ENCODE peak calls at places on chromosomes 6 and 20, in seven cellular contexts. V is NCI-H187, U is NCI-H1436, C is occipital lobe, Y is amniotic stem cell, E is NCI-H1694, M is cardiac fibroblast. K is an unnamed sample.

GRCh38 chr20:21139881-21140566 is 14.1 kb downstream of the KIZ start:
- DNase-seq in V (no peak), U (no peak), C (no peak), Y (no peak), E (no peak), M (no peak), K (no peak)

GRCh38 chr6:36855750-36856149 is 16.5 kb upstream of the CPNE5 start:
- DNase-seq in V (no peak), U (no peak), C (no peak), Y (no peak), E (no peak), M (no peak), K (no peak)

GRCh38 chr6:44229376-44230033 is 6.1 kb downstream of the SLC29A1 start:
- DNase-seq in V (no peak), U (no peak), C (no peak), Y (no peak), E (no peak), M (no peak), K (no peak)

GRCh38 chr6:63299667-63300066 is 20.1 kb downstream of the LGSN start:
- DNase-seq in V (no peak), U (no peak), C (no peak), Y (no peak), E (no peak), M (no peak), K (no peak)

GRCh38 chr20:37484386-37484785 is 36.7 kb upstream of the NNAT start:
- DNase-seq in V (no peak), U (no peak), C (no peak), Y (no peak), E (no peak), M (no peak), K (no peak)

GRCh38 chr6:2245954-2246863 is 804 bp upstream of the GMDS start:
- DNase-seq in V (peak), U (peak), C (no peak), Y (no peak), E (peak), M (peak), K (no peak)

GRCh38 chr6:143575840-143576498 is 64.4 kb upstream of the FUCA2 start:
- DNase-seq in V (no peak), U (no peak), C (no peak), Y (no peak), E (no peak), M (no peak), K (no peak)

GRCh38 chr20:2237059-2237458 is 58.7 kb upstream of the TGM3 start:
- DNase-seq in V (no peak), U (peak), C (peak), Y (peak), E (no peak), M (peak), K (peak)

GRCh38 chr6:108423982-108424695 is 129.3 kb downstream of the AFG1L start:
- DNase-seq in V (no peak), U (peak), C (no peak), Y (no peak), E (no peak), M (peak), K (no peak)

GRCh38 chr6:81476881-81477280 is 275.6 kb downstream of the TENT5A start:
- DNase-seq in V (no peak), U (no peak), C (no peak), Y (peak), E (no peak), M (peak), K (no peak)

GRCh38 chr6:5672581-5673011 is 334.1 kb downstream of the NRN1 start:
- DNase-seq in V (no peak), U (no peak), C (no peak), Y (peak), E (no peak), M (peak), K (no peak)

GRCh38 chr6:40999498-41000070 is 39.4 kb downstream of the UNC5CL start:
- DNase-seq in V (no peak), U (no peak), C (no peak), Y (no peak), E (no peak), M (peak), K (no peak)

GRCh38 chr6:169101036-169101805 is 152.4 kb downstream of the THBS2 start:
- DNase-seq in V (no peak), U (no peak), C (no peak), Y (no peak), E (no peak), M (no peak), K (no peak)

GRCh38 chr6:15945593-15946159 is 183.2 kb upstream of the MYLIP start:
- DNase-seq in V (no peak), U (no peak), C (no peak), Y (peak), E (no peak), M (peak), K (no peak)

GRCh38 chr6:150072201-150072600 is 3.3 kb upstream of the ULBP3 start:
- DNase-seq in V (no peak), U (no peak), C (no peak), Y (no peak), E (no peak), M (peak), K (no peak)

GRCh38 chr6:88208736-88209135 is 42.6 kb upstream of the CNR1 start:
- DNase-seq in V (no peak), U (no peak), C (no peak), Y (no peak), E (peak), M (no peak), K (no peak)

K was measured in hippocampal formation.